ENCODE peak calls at places on chromosome 4, in eight cellular contexts. O is SK-N-SH, M is HCT116, B is suprapubic skin, K is body of pancreas, I is uterus, E is lower lobe of right lung, N is right lobe of liver. H is an unnamed sample.

GRCh38 chr4:189500970-189501369 is 439.7 kb upstream of the FRG1 start:
- DNase-seq in B (no peak), E (no peak), O (no peak), M (no peak), K (no peak), I (no peak), N (no peak), H (no peak)

GRCh38 chr4:23485793-23486192 is 404.1 kb downstream of the PPARGC1A start:
- DNase-seq in I (no peak), M (no peak), K (no peak), E (no peak), O (no peak), N (no peak), B (no peak), H (no peak)

GRCh38 chr4:179095585-179096228 is 1653.5 kb upstream of the AGA start:
- DNase-seq in K (no peak), B (no peak), N (no peak), O (no peak), I (no peak), E (no peak), M (no peak), H (no peak)

GRCh38 chr4:8600266-8600665 is 7.7 kb downstream of the CPZ start:
- DNase-seq in I (no peak), B (no peak), K (no peak), E (no peak), M (no peak), O (no peak), N (no peak), H (no peak)

GRCh38 chr4:55458611-55459010 is 62.9 kb downstream of the TMEM165 start:
- DNase-seq in N (no peak), M (no peak), K (no peak), O (no peak), E (no peak), B (no peak), I (no peak), H (no peak)

GRCh38 chr4:104989363-104989762 is 157.3 kb upstream of the TET2 start:
- DNase-seq in O (no peak), E (no peak), M (no peak), I (no peak), N (no peak), K (no peak), B (no peak), H (peak)

GRCh38 chr4:163810757-163811156 is 316.3 kb downstream of the TMA16 start:
- DNase-seq in I (no peak), K (no peak), E (no peak), O (no peak), M (no peak), B (no peak), N (no peak), H (no peak)

GRCh38 chr4:178316211-178316610 is 874.0 kb upstream of the AGA start:
- DNase-seq in O (no peak), I (no peak), E (no peak), B (no peak), M (no peak), K (no peak), N (no peak), H (no peak)

GRCh38 chr4:148229798-148230197 is 212.4 kb downstream of the NR3C2 start:
- DNase-seq in I (no peak), B (no peak), K (no peak), E (no peak), O (no peak), N (no peak), M (no peak), H (no peak)

GRCh38 chr4:3256230-3257124 is 7.5 kb downstream of the MSANTD1 start:
- DNase-seq in O (no peak), M (no peak), E (no peak), K (no peak), B (no peak), I (no peak), N (no peak), H (no peak)

GRCh38 chr4:122746485-122746965 is 14.0 kb downstream of the BBS12 start:
- DNase-seq in O (no peak), M (no peak), K (no peak), B (no peak), N (no peak), E (no peak), I (no peak), H (no peak)

GRCh38 chr4:111984169-111984873 is 160.9 kb upstream of the FAM241A start:
- DNase-seq in K (no peak), I (no peak), N (no peak), B (no peak), O (no peak), E (no peak), M (no peak), H (no peak)

GRCh38 chr4:683247-683897 is 5.6 kb downstream of the SLC49A3 start:
- DNase-seq in E (no peak), K (no peak), N (peak), M (no peak), B (no peak), O (no peak), I (no peak), H (no peak)

GRCh38 chr4:682490-683172 is 6.3 kb downstream of the SLC49A3 start:
- DNase-seq in M (no peak), O (no peak), K (no peak), E (no peak), B (peak), N (no peak), I (no peak), H (no peak)

GRCh38 chr4:680565-680930 is 6.2 kb downstream of the MYL5 start:
- DNase-seq in M (no peak), E (no peak), N (peak), I (no peak), O (peak), K (no peak), B (peak), H (no peak)

GRCh38 chr4:680931-681645 is 6.7 kb downstream of the MYL5 start:
- DNase-seq in K (no peak), N (peak), M (no peak), O (peak), B (peak), I (peak), E (peak), H (no peak)

DNA sequence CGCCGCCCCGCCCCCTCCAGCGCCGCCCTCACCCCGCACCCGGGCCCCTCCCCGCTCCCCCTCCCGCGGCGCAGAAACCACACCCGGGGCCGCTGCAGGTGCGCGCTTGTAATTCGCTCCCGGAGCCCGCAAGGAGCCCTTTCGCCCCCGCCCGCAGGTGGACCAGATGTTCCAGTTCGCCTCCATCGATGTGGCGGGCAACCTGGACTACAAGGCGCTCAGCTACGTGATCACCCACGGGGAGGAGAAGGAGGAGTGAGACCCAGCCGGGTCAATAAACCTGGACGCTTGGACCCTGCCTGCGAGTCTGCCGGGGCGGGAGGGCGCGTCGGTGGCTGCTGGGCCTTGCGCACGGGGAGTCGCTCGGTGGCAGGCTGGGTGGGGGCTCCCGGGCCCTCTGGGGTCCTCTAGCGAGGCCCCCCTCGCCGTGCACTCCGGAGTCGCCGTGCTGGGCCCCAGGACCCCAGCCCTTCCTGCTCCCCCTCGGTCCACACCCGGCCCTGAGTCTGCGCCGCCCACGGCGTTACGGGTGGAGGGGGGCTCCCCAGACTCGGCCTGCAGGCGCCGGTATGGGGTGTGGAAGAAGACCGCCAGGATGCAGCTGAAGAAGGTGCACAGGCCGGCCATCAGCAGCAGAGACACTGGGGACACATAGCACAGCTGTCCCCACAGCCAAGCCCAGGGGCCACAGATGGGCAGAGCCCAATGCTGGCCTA is 7.1 kb downstream of the SLC49A3 start:
- DNase-seq in N (peak), K (peak), I (no peak), E (peak), M (no peak), O (peak), B (peak), H (no peak)
- H3K4me3 ChIP-seq in N (no peak), K (no peak), I (peak), E (peak), M (no peak), O (no peak), B (peak), H (no peak)

GRCh38 chr4:20577702-20578101 is 122.6 kb upstream of the PACRGL start:
- DNase-seq in N (no peak), I (no peak), O (no peak), K (no peak), B (no peak), E (no peak), M (no peak), H (no peak)

GRCh38 chr4:20572976-20573375 is 127.3 kb upstream of the PACRGL start:
- DNase-seq in M (no peak), E (no peak), B (no peak), I (no peak), N (no peak), O (no peak), K (no peak), H (no peak)
- H3K4me3 ChIP-seq in M (no peak), E (no peak), B (no peak), I (no peak), N (no peak), O (no peak), K (no peak), H (no peak)

GRCh38 chr4:153206534-153206933 is 2.3 kb downstream of the TRIM2 start:
- DNase-seq in B (no peak), M (no peak), N (no peak), O (no peak), E (no peak), I (no peak), K (no peak), H (no peak)

GRCh38 chr4:153207027-153207426 is 2.8 kb downstream of the TRIM2 start:
- DNase-seq in K (no peak), E (no peak), O (no peak), N (no peak), B (no peak), I (no peak), M (no peak), H (no peak)

GRCh38 chr4:153205757-153206156 is 1.5 kb downstream of the TRIM2 start:
- DNase-seq in M (peak), E (no peak), B (no peak), I (no peak), O (no peak), K (peak), N (no peak), H (no peak)

GRCh38 chr4:153209410-153209809 is 5.2 kb downstream of the TRIM2 start:
- DNase-seq in M (no peak), O (no peak), K (no peak), E (no peak), B (no peak), N (no peak), I (no peak), H (no peak)

DNA sequence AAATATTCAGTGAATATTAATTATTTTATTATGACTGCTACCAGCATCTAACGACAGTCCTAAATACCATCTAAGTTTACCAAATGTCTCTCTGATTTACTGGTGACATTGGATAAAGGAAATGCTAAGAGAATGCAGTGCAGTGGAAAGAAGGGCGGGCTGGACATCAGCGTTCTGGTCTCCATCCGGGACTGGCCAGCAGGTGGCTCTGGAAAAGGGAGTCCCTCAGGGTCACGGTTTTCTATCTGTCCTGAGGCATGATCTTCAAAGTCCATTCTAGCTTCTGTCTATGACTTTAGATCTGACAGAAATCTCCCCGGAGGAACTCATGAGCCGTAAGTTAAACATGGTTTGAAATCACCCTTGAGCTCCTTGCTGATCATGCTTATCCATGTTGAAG is 3.3 kb downstream of the TRIM2 start:
- DNase-seq in O (peak), K (peak), N (peak), B (no peak), I (peak), M (no peak), E (no peak), H (no peak)
- H3K4me3 ChIP-seq in O (no peak), K (no peak), N (no peak), B (no peak), I (no peak), M (no peak), E (no peak), H (no peak)

GRCh38 chr4:7045961-7046921 is 3.1 kb downstream of the TADA2B start:
- DNase-seq in I (no peak), N (no peak), K (no peak), M (no peak), B (no peak), O (no peak), E (no peak), H (no peak)
- H3K4me3 ChIP-seq in I (no peak), N (no peak), K (no peak), M (no peak), B (peak), O (no peak), E (peak), H (no peak)

GRCh38 chr4:5050520-5050955 is 742 bp upstream of the STK32B start:
- DNase-seq in I (peak), O (peak), E (peak), K (peak), M (peak), N (peak), B (peak), H (peak)
- H3K4me3 ChIP-seq in I (peak), O (peak), E (peak), K (no peak), M (no peak), N (no peak), B (peak), H (peak)

GRCh38 chr4:168831585-168831918 is 178.5 kb downstream of the CBR4 start:
- DNase-seq in N (no peak), E (no peak), K (no peak), I (no peak), B (no peak), M (no peak), O (peak), H (no peak)

GRCh38 chr4:168830777-168831512 is 179.1 kb downstream of the CBR4 start:
- DNase-seq in I (no peak), E (no peak), K (no peak), M (no peak), O (peak), B (no peak), N (no peak), H (no peak)

GRCh38 chr4:168835880-168836454 is 174.1 kb downstream of the CBR4 start:
- DNase-seq in I (no peak), N (no peak), M (no peak), K (no peak), B (no peak), O (no peak), E (no peak), H (no peak)

GRCh38 chr4:168831919-168832745 is 177.9 kb downstream of the CBR4 start:
- DNase-seq in O (peak), M (peak), I (peak), E (peak), B (peak), K (peak), N (peak), H (no peak)

DNA sequence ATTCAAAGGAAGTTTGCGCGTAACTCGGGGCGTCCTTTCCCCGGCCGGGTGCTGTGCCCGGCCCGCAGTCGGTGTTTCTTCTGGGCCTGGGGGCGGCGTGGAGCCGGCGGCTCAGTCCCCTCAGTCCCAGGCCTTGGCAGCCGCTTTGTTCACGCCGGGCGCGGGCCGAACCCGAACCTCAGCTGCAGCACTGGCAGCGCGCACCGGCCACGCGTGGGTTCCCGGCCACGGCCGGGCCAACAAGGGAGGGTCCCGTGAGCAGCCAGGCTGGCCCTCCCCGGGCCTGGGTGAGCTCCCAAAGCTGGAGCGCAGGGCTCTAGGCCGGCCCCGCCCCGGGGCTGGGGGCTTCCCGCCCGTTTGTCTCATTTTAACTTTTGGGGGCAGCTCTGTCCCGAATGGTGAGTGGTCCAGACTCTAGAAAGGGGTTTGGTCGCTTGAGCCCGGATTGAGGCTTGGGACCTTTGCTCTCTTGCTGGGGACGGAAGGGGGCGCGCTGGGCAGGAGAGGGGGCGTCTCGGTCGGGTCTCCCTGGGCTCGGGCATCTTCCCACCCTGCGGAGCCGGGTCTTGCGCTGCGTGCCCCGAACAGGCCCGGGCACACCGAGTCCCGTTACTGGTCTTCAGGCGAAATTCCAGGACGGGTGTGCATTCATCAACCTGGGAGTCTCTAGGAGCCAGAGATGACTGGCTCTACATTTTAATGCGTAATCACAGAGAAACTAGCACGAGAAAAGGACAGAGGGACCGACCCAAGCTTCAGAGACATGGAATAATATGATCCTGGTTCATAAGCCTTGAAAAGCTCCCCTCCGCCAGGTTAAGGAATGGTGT is 177.1 kb downstream of the CBR4 start:
- DNase-seq in K (no peak), I (peak), B (peak), O (peak), E (no peak), N (peak), M (no peak), H (no peak)
- H3K4me3 ChIP-seq in K (peak), I (peak), B (peak), O (peak), E (peak), N (peak), M (peak), H (peak)

DNA sequence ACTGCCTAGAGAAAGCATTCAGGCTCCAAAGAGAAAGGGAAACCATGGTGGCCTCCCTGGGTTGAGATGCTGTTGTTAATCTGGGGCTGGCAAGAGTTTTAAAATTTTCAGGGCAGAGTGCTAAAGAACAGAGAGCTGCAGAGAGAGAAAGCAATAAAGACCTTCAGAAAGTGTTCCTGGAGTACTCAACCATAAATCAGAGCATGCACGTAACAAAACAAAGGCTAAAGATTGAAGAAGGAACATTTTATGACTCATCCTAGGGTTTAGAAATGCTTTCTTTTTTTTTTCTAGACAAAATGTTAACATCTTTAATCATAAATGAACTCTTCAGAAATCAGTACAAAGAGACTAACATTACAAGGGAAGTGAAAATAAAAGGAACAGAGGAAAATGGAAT is 562.3 kb upstream of the NDST4 start:
- DNase-seq in N (no peak), B (no peak), M (no peak), I (no peak), E (no peak), K (no peak), O (no peak), H (peak)
- H3K4me3 ChIP-seq in N (no peak), B (no peak), M (no peak), I (no peak), E (no peak), K (no peak), O (no peak), H (no peak)

DNA sequence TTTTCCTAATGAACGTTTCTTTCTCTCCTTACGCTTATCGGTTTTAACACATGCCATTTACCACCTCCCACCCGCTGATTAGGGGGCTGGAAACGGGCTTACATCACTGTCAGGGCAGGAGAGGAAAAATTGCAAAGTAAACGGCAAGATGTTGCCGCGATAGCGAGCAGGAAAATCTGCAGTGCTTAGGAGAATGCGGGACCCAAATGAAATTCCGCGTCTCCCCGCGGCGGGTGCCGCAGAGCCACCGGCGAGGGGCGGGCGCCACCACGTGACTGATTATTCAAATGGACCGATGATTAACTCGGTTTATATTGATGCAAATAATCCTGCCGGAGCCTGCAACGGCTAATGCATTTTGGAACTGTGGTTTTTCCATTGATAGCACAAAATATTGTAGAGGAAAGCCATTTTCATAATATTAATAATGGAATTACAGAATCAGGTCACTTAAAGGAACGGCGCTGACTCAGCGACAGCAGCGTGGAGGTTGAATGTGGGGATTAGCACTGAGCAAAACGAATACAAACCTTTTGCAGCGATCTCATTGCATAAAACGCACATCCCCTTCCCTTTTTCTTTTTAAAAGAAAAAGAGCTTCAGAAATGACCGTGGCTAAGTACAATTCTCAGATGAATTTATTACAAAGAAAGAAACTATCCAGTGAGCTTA is 224.2 kb downstream of the STIM2 start:
- DNase-seq in I (peak), B (no peak), K (peak), N (no peak), O (peak), E (peak), M (no peak), H (no peak)
- H3K4me3 ChIP-seq in I (peak), B (peak), K (no peak), N (no peak), O (peak), E (peak), M (peak), H (peak)

H was measured in skeletal muscle cell.